ENCODE peak calls at places on chromosomes 4 and X, in nine cellular contexts. T is A549, S is HL-60, Q is AG09309, W is tibial nerve, B is psoas muscle, Y is endothelial cell of umbilical vein, H is brain microvascular endothelial cell, A is astrocyte of the spinal cord. J is an unnamed sample.

GRCh38 chrX:63784902-63785692 is at the start of gene ARHGEF9:
- DNase-seq in T (no peak), S (no peak), Q (no peak), W (peak; percentile 4), B (peak; percentile 55), Y (no peak), H (no peak), A (no peak), J (peak; percentile 7)

GRCh38 chr4:41709844-41710481 is 38.6 kb downstream of the PHOX2B start:
- DNase-seq in T (peak; percentile 82), S (no peak), Q (peak; percentile 35), W (no peak), B (no peak), Y (no peak), H (peak; percentile 36), A (peak; percentile 93), J (no peak)

GRCh38 chrX:143994206-143994605 is 110.3 kb downstream of the UBE2NL start:
- DNase-seq in T (no peak), S (no peak), Q (no peak), W (no peak), B (no peak), Y (no peak), H (no peak), A (peak; percentile 15), J (no peak)

GRCh38 chrX:15107367-15107988 is 162.4 kb downstream of the ASB9 start:
- DNase-seq in T (peak; percentile 18), S (no peak), Q (no peak), W (no peak), B (no peak), Y (no peak), H (no peak), A (no peak), J (no peak)

GRCh38 chr4:176902710-176903323 is 110.1 kb upstream of the VEGFC start:
- DNase-seq in T (no peak), S (no peak), Q (peak; percentile 88), W (no peak), B (no peak), Y (peak; percentile 57), H (peak; percentile 78), A (peak; percentile 91), J (peak; percentile 22)

GRCh38 chr4:43163101-43163792 is 270.7 kb downstream of the GRXCR1 start:
- DNase-seq in T (no peak), S (peak; percentile 1), Q (no peak), W (no peak), B (no peak), Y (no peak), H (no peak), A (no peak), J (no peak)

GRCh38 chrX:155889328-155889727 is 8.2 kb downstream of the VAMP7 start:
- DNase-seq in T (no peak), S (no peak), Q (no peak), W (no peak), B (no peak), Y (no peak), H (no peak), A (no peak), J (no peak)

GRCh38 chrX:87517571-87518141 is at the start of gene KLHL4:
- DNase-seq in T (peak; percentile 80), S (no peak), Q (no peak), W (no peak), B (no peak), Y (peak; percentile 92), H (peak; percentile 84), A (peak; percentile 96), J (peak; percentile 0)

GRCh38 chr4:142728209-142728608 is 117.9 kb downstream of the INPP4B start:
- DNase-seq in T (no peak), S (no peak), Q (no peak), W (no peak), B (no peak), Y (no peak), H (no peak), A (no peak), J (no peak)

GRCh38 chr4:64584981-64585557 is 175.8 kb upstream of the TECRL start:
- DNase-seq in T (peak; percentile 46), S (no peak), Q (no peak), W (no peak), B (no peak), Y (peak; percentile 17), H (no peak), A (peak; percentile 46), J (peak; percentile 18)

GRCh38 chr4:8914461-8915171 is 43.0 kb upstream of the HMX1 start:
- DNase-seq in T (no peak), S (no peak), Q (no peak), W (no peak), B (peak; percentile 24), Y (no peak), H (no peak), A (no peak), J (peak; percentile 4)

GRCh38 chr4:64715741-64716140 is 306.5 kb upstream of the TECRL start:
- DNase-seq in T (no peak), S (no peak), Q (no peak), W (no peak), B (no peak), Y (no peak), H (no peak), A (no peak), J (no peak)

GRCh38 chr4:139144911-139145551 is 32.0 kb downstream of the ELF2 start:
- DNase-seq in T (no peak), S (peak; percentile 53), Q (no peak), W (no peak), B (no peak), Y (no peak), H (no peak), A (no peak), J (no peak)

GRCh38 chr4:76401654-76402053 is 19.3 kb downstream of the CCDC158 start:
- DNase-seq in T (no peak), S (no peak), Q (no peak), W (no peak), B (no peak), Y (no peak), H (no peak), A (no peak), J (no peak)

GRCh38 chrX:15674899-15675489 is 10.4 kb upstream of the CLTRN start:
- DNase-seq in T (peak; percentile 96), S (peak; percentile 94), Q (peak; percentile 76), W (peak; percentile 79), B (peak; percentile 97), Y (peak; percentile 93), H (peak; percentile 83), A (peak; percentile 96), J (peak; percentile 55)

GRCh38 chr4:40307627-40308497 is 27.3 kb upstream of the CHRNA9 start:
- DNase-seq in T (no peak), S (peak; percentile 91), Q (no peak), W (peak; percentile 20), B (no peak), Y (no peak), H (no peak), A (no peak), J (peak; percentile 31)

GRCh38 chrX:39854772-39855747 is 242.7 kb downstream of the BCOR start:
- DNase-seq in T (no peak), S (peak; percentile 81), Q (no peak), W (no peak), B (no peak), Y (no peak), H (no peak), A (no peak), J (peak; percentile 58)

GRCh38 chrX:54447461-54447860 is 7.3 kb downstream of the TSR2 start:
- DNase-seq in T (peak; percentile 30), S (no peak), Q (no peak), W (no peak), B (no peak), Y (no peak), H (no peak), A (no peak), J (no peak)

DNA sequence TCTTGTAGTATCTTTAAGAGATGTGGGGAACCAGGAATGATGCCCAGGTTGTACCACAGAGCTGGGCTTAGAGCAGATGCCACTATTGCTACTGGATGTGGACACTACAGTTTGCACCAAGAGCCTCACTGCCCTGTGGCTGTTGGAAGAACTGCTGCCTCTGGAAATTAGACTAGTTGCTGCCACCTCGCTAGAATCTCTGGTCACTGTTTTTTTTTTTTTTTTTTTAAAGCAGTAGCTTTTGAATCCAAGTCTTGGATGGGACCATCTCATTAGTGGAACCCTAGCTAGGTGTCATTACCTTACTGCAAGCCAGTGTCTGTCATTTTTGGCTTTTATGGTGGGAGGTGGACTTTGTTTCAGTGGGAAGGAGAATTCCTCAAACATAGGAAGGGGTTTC is 105.5 kb downstream of the ARHGAP10 start:
- DNase-seq in T (peak; percentile 58), S (no peak), Q (no peak), W (no peak), B (no peak), Y (no peak), H (peak; percentile 47), A (no peak), J (no peak)
- TF ChIP-seq CTCF in T (no peak), S (no peak), Q (peak; percentile 22), W (no peak), B (peak; percentile 23), Y (no peak), H (peak; percentile 40), A (no peak), J (no peak)

GRCh38 chr4:87423313-87424031 is 1.1 kb downstream of the NUDT9 start:
- DNase-seq in T (no peak), S (peak; percentile 7), Q (no peak), W (no peak), B (no peak), Y (peak; percentile 38), H (no peak), A (peak; percentile 14), J (no peak)
- TF ChIP-seq CTCF in T (peak; percentile 22), S (no peak), Q (no peak), W (no peak), B (no peak), Y (no peak), H (no peak), A (no peak), J (no peak)

GRCh38 chrX:114338870-114339269 is 245.0 kb upstream of the HTR2C start:
- DNase-seq in T (no peak), S (no peak), Q (no peak), W (no peak), B (no peak), Y (no peak), H (no peak), A (no peak), J (no peak)

DNA sequence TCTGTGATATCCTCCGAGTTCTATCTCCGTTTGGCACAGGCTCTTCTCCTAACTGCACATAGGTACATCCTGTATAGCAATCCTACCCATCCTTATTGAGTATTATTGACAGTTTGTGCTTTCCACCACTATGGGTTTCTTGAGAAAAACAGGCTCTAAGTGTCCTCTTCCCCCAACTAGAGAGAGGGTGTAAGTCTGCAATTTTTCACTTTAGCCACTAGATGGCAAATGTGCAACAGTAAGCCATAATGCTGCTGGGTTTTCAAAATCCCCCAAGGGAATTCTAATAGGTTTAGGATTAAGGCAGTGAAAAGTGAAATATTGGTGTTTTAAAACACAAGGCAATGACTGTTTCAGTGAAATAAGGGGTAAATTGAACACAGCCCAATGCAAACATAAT is 239.1 kb upstream of the HTR2C start:
- DNase-seq in T (peak; percentile 25), S (no peak), Q (no peak), W (no peak), B (no peak), Y (peak; percentile 14), H (peak; percentile 0), A (peak; percentile 35), J (peak; percentile 11)
- TF ChIP-seq CTCF in T (peak; percentile 46), S (peak; percentile 35), Q (peak; percentile 76), W (peak; percentile 41), B (peak; percentile 52), Y (no peak), H (peak; percentile 68), A (peak; percentile 78), J (peak; percentile 17)

DNA sequence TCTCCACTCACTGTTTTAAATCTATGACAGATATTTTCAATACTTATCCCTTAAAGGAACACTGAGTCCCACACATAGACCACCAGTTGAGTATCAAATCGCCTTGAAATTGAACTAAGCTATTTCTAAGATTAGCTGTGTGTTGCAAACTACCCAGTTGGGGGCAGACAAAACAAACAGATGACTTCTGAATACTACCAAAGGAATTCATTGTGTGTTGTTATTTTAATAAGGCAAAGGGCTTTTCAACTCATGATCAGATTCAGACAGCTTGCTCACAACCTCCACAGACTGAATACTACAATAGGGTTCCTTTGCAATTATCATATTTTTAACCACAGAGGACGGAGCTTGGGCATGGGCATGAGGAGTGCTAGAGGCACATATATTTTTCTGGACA is 283.0 kb upstream of the GPC4 start:
- DNase-seq in T (no peak), S (no peak), Q (no peak), W (no peak), B (no peak), Y (no peak), H (peak; percentile 35), A (peak; percentile 53), J (no peak)
- TF ChIP-seq CTCF in T (no peak), S (no peak), Q (peak; percentile 15), W (peak; percentile 22), B (no peak), Y (no peak), H (peak; percentile 16), A (no peak), J (no peak)